ENCODE peak calls at places on chromosomes 6 and 20, in four cellular contexts. U is WTC11, Q is A549, C is HepG2. B is an unnamed sample.

GRCh38 chr20:63357921-63358905 is 2.9 kb downstream of the CHRNA4 start:
- DNase-seq in U (no peak), Q (no peak), C (no peak), B (no peak)

GRCh38 chr6:36216559-36216958 is 20.0 kb downstream of the BRPF3 start:
- DNase-seq in U (no peak), Q (no peak), C (no peak), B (no peak)

GRCh38 chr6:5541751-5542432 is 280.6 kb downstream of the FARS2 start:
- DNase-seq in U (peak), Q (peak), C (no peak), B (no peak)

GRCh38 chr6:103215835-103216234 is 1643.9 kb downstream of the HACE1 start:
- DNase-seq in U (no peak), Q (no peak), C (no peak), B (no peak)

GRCh38 chr6:15515226-15515625 is 147.6 kb downstream of the DTNBP1 start:
- DNase-seq in U (no peak), Q (no peak), C (no peak), B (no peak)

GRCh38 chr6:100549406-100550167 is 84.9 kb upstream of the SIM1 start:
- DNase-seq in U (no peak), Q (no peak), C (no peak), B (no peak)

GRCh38 chr6:107488875-107489635 is 862 bp upstream of the SOBP start:
- DNase-seq in U (peak), Q (peak), C (peak), B (peak)

GRCh38 chr6:104483225-104483834 is 376.4 kb downstream of the HACE1 start:
- DNase-seq in U (no peak), Q (peak), C (peak), B (peak)

GRCh38 chr6:107207251-107207890 is 92.1 kb upstream of the BEND3 start:
- DNase-seq in U (no peak), Q (no peak), C (no peak), B (no peak)

GRCh38 chr6:55617272-55617671 is 38.3 kb upstream of the HMGCLL1 start:
- DNase-seq in U (peak), Q (peak), C (peak), B (peak)

GRCh38 chr20:1417273-1417672 is 24.4 kb upstream of the FKBP1A start:
- DNase-seq in U (no peak), Q (no peak), C (peak), B (no peak)

GRCh38 chr6:31713991-31714684 is 1.0 kb upstream of the LY6G6D start:
- DNase-seq in U (no peak), Q (no peak), C (peak), B (no peak)

GRCh38 chr20:13492001-13492480 is 146.7 kb downstream of the TASP1 start:
- DNase-seq in U (peak), Q (peak), C (no peak), B (no peak)

GRCh38 chr6:124962617-124963415 is 579 bp downstream of the RNF217 start:
- DNase-seq in U (peak), Q (peak), C (no peak), B (peak)

GRCh38 chr20:45322952-45323383 is 14.9 kb upstream of the MATN4 start:
- DNase-seq in U (no peak), Q (peak), C (peak), B (peak)

GRCh38 chr20:17579369-17580039 is 9.6 kb downstream of the DSTN start:
- DNase-seq in U (no peak), Q (no peak), C (no peak), B (no peak)

GRCh38 chr6:63805808-63806572 is 170.4 kb downstream of the PHF3 start:
- DNase-seq in U (no peak), Q (peak), C (peak), B (no peak)

GRCh38 chr20:44295995-44296394 is 15.0 kb downstream of the FITM2 start:
- DNase-seq in U (peak), Q (no peak), C (no peak), B (no peak)

GRCh38 chr6:170178561-170179477 is 112.1 kb downstream of the DLL1 start:
- DNase-seq in U (no peak), Q (no peak), C (no peak), B (no peak)

GRCh38 chr6:90087103-90087833 is 193.0 kb downstream of the GJA10 start:
- DNase-seq in U (no peak), Q (no peak), C (no peak), B (no peak)

GRCh38 chr6:167548451-167548850 is 223.6 kb downstream of the TTLL2 start:
- DNase-seq in U (no peak), Q (no peak), C (no peak), B (no peak)

GRCh38 chr6:154511735-154512097 is 1.2 kb upstream of the CNKSR3 start:
- DNase-seq in U (no peak), Q (no peak), C (no peak), B (no peak)

GRCh38 chr6:36177166-36177565 is 19.4 kb upstream of the BRPF3 start:
- DNase-seq in U (no peak), Q (no peak), C (no peak), B (no peak)

GRCh38 chr6:161038229-161039003 is 46.8 kb downstream of the MAP3K4 start:
- DNase-seq in U (no peak), Q (peak), C (no peak), B (no peak)

GRCh38 chr6:135118142-135118730 is 62.9 kb upstream of the MYB start:
- DNase-seq in U (no peak), Q (no peak), C (no peak), B (no peak)

GRCh38 chr20:32990426-32990825 is 13.8 kb downstream of the SUN5 start:
- DNase-seq in U (no peak), Q (no peak), C (no peak), B (no peak)

GRCh38 chr6:126204598-126204997 is 135.3 kb upstream of the CENPW start:
- DNase-seq in U (no peak), Q (no peak), C (no peak), B (no peak)

GRCh38 chr20:49245921-49246740 is 26.9 kb downstream of the DDX27 start:
- DNase-seq in U (no peak), Q (peak), C (peak), B (peak)

GRCh38 chr6:157080986-157081391 is 242.3 kb downstream of the TMEM242 start:
- DNase-seq in U (no peak), Q (no peak), C (no peak), B (no peak)

GRCh38 chr6:77650098-77650663 is 2.7 kb upstream of the MEI4 start:
- DNase-seq in U (peak), Q (no peak), C (no peak), B (peak)

GRCh38 chr6:168193816-168194701 is 115.0 kb upstream of the FRMD1 start:
- DNase-seq in U (peak), Q (peak), C (peak), B (peak)

GRCh38 chr6:113205563-113205962 is 651.6 kb upstream of the MARCKS start:
- DNase-seq in U (no peak), Q (no peak), C (no peak), B (no peak)

GRCh38 chr20:25195962-25196700 is 619 bp downstream of the ENTPD6 start:
- DNase-seq in U (peak), Q (peak), C (peak), B (peak)

GRCh38 chr6:115982453-115982852 is 78.2 kb downstream of the FRK start:
- DNase-seq in U (no peak), Q (peak), C (peak), B (no peak)

GRCh38 chr20:59391975-59392374 is 91.6 kb downstream of the EDN3 start:
- DNase-seq in U (no peak), Q (no peak), C (no peak), B (peak)

GRCh38 chr20:22511943-22512910 is 72.1 kb downstream of the FOXA2 start:
- DNase-seq in U (peak), Q (peak), C (peak), B (peak)

GRCh38 chr20:61583356-61583755 is 331.3 kb downstream of the CDH4 start:
- DNase-seq in U (no peak), Q (no peak), C (no peak), B (no peak)

GRCh38 chr20:46332373-46333135 is 24.3 kb upstream of the CDH22 start:
- DNase-seq in U (no peak), Q (no peak), C (no peak), B (no peak)
- TF ChIP-seq NR3C1 in U (no peak), Q (no peak), C (no peak), B (no peak)

GRCh38 chr20:20411382-20411781 is 43.5 kb downstream of the INSM1 start:
- DNase-seq in U (no peak), Q (no peak), C (no peak), B (no peak)
- TF ChIP-seq NR3C1 in U (no peak), Q (no peak), C (no peak), B (no peak)

GRCh38 chr6:139588734-139589418 is 214.4 kb upstream of the CITED2 start:
- DNase-seq in U (no peak), Q (peak), C (peak), B (no peak)
- TF ChIP-seq NR3C1 in U (no peak), Q (no peak), C (no peak), B (no peak)

GRCh38 chr6:7016238-7016637 is 91.5 kb upstream of the RREB1 start:
- DNase-seq in U (no peak), Q (no peak), C (no peak), B (no peak)
- TF ChIP-seq NR3C1 in U (no peak), Q (no peak), C (no peak), B (no peak)

DNA sequence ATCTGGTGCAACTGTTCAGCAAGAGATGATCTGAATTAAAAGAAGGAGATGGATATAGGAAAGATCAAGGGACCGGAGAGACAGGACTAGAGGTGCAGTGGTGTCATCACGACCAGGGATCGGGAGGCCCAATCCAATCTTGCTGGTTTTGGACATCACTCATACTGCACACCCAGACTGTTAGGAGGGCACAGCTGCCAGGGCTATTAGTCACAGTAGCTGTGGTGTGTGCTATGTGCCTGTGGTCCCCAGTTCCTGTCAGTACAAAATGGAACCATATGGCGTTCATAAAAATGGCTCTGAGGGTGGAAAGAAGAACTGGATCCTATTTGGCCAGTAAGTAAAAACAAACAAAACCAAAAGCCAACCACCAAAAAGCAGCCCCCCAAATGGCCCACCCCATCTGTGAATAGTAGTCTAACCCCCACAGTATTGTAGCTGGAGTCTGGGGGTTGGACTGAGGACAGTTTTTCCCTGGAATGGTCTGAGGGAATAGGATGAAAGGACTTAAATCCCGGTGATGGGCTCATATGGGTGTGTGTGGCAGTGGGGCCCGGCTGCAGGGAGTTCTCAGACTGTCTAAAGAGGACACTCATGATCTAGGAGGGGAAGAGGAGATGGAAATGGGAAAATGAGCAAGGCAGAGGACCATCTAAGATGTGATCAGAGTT is 9.3 kb upstream of the NNAT start:
- DNase-seq in U (no peak), Q (no peak), C (no peak), B (no peak)
- TF ChIP-seq NR3C1 in U (no peak), Q (no peak), C (no peak), B (no peak)

GRCh38 chr20:58307270-58307669 is 2.2 kb upstream of the RAB22A start:
- DNase-seq in U (no peak), Q (no peak), C (no peak), B (no peak)

GRCh38 chr20:58308680-58309527 is 611 bp upstream of the RAB22A start:
- DNase-seq in U (peak), Q (peak), C (no peak), B (peak)

GRCh38 chr20:58308290-58308679 is 1.2 kb upstream of the RAB22A start:
- DNase-seq in U (no peak), Q (no peak), C (no peak), B (no peak)

GRCh38 chr20:58303547-58303946 is 6.0 kb upstream of the RAB22A start:
- DNase-seq in U (no peak), Q (no peak), C (no peak), B (no peak)

DNA sequence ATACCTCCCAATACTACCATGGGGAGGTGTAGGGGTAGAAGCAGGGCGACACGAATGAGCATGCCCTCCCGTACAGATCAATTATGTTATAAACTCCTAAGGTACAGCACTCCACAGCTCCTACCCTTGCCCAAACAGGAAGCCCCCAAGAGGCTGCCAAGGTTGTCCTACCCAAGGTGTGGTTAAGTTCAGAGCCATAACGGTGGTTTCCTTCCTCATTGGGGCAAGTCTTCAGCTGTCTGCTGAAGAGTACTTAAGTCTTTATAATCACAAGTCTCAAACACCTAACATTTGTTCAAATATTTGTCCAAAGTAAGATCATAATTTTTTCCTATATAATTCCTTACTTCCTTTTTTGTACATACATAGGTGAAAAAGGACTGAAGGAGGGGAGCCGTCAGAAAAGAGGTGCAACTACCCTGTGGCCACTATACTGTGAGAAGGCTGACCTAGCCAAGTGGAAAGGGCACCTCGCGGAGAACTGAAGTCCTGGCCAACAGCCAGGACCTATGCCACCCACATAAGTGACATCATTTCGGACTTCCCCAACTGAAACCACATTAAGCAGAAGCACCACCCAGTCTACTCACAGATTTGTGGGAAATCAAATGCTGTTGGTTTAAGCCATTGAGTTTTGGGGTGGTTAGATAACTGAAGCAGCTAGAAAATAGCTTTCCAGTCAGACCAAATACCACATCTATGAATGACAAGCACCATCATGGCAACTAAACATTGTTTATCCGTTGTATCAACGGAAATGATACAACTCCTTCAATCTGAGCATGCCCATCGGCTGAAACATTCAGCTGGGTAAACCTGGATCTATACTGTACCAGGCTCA is 2.9 kb upstream of the RAB22A start:
- DNase-seq in U (no peak), Q (peak), C (peak), B (no peak)
- TF ChIP-seq NR3C1 in U (no peak), Q (no peak), C (no peak), B (no peak)

DNA sequence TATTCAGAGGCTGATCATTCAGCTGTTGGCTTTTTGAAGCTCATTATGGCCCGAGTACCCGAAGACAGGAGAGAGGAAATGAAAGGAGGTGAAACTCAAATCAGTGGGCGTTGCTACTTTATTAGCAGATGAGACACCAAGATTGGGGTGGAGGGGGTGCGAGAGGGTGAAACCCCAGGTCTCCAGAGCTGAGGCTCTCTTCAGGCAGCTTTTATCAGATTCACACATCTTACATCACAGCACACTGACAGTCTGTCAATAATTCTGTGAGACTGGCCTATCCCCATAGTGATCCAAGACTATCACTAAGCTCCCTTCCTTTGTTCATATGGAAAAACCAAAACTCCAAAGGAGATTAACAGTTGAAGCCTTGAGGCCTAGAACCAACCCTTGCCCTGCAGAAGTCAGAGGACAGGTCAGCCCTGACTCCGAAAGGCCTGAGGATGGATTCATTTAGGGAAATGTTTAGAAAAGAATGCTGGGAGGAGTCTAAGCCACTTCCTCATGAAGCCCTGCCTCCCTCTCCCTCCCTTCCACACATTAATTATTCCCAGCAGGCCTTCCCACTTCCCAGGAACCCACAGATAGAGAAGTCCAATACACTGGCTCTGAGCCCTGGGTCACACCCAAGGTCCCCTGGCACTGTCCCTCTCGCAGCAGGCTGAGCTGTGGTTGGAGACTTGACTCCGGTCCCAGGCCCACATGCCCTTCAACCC is 23.2 kb downstream of the TRERF1 start:
- DNase-seq in U (no peak), Q (no peak), C (no peak), B (no peak)
- TF ChIP-seq NR3C1 in U (no peak), Q (no peak), C (no peak), B (no peak)

DNA sequence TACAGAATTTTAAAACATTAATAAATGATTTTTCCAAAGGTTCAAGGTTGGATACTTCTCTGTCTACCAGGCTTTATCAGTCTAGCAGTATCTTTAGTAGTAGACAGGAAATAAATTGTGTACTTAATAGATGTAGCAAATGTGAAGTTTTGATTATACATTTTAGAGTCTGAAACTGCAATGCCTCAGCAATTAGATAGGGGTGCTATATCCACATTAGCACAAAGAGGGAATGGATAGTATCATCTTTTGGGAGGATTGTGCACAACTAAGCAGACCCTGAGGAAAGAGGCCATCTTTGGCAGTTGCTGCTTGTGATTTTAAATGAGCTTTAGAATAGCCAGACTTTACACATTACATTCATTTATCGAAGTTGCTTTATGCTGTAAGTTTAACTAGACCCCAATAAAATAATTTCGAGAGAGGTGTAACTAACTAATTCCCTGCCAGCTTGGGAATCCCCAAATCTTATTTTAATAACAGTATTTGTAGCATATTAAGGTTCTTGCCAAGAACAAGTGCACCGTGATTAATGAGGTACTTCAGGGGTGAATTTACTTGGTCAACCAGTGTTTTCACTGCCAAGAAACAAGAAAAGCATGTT is 2.8 kb downstream of the KCNQ5 start:
- DNase-seq in U (no peak), Q (peak), C (no peak), B (peak)
- TF ChIP-seq NR3C1 in U (no peak), Q (no peak), C (no peak), B (no peak)

GRCh38 chr6:150439373-150439772 is 70.6 kb downstream of the IYD start:
- DNase-seq in U (no peak), Q (no peak), C (no peak), B (no peak)

GRCh38 chr6:150444308-150444707 is 75.5 kb downstream of the IYD start:
- DNase-seq in U (no peak), Q (no peak), C (no peak), B (no peak)

GRCh38 chr6:150445486-150445885 is 76.7 kb downstream of the IYD start:
- DNase-seq in U (no peak), Q (no peak), C (no peak), B (no peak)

GRCh38 chr6:150448221-150448620 is 79.4 kb downstream of the IYD start:
- DNase-seq in U (no peak), Q (no peak), C (no peak), B (no peak)

DNA sequence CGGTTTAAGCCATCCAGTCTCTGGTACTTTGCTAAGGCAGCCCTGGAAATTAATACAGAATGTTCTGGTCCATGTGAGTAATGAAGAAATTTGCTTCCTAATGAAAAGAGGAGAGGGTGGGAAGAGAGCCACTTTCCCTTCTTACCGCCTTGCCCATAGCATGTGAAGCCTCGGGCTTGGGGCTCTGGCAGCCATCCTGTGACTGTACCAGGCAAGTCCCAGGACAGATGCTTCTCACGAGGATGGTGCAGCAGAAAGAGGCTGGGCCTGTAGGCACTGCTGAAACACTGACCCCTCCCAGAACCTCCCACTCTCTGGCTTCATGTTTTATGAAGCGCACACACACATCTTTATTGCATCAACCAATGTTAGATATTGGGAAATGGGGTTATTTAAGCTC is 74.8 kb downstream of the IYD start:
- DNase-seq in U (no peak), Q (no peak), C (no peak), B (no peak)
- TF ChIP-seq NR3C1 in U (no peak), Q (no peak), C (no peak), B (no peak)

B was measured in K562.